ENCODE peak calls at places on chromosome 18, in eight cellular contexts. One of them, this sample, is unnamed.

GRCh38 chr18:21742323-21742687 is 1.7 kb downstream of the MIB1 start:
- DNase-seq in CD8-positive, alpha-beta T cell: no peak
- DNase-seq in 8988T: no peak
- DNase-seq in Peyer's patch: no peak
- DNase-seq in Calu3: no peak
- DNase-seq in brain microvascular endothelial cell: no peak
- DNase-seq in endodermal cell: no peak
- DNase-seq in putamen: no peak
- DNase-seq in this sample: no peak

GRCh38 chr18:48782381-48782841 is 168.4 kb downstream of the SMAD7 start:
- DNase-seq in CD8-positive, alpha-beta T cell: no peak
- DNase-seq in 8988T: no peak
- DNase-seq in Peyer's patch: no peak
- DNase-seq in Calu3: no peak
- DNase-seq in brain microvascular endothelial cell: no peak
- DNase-seq in endodermal cell: no peak
- DNase-seq in putamen: no peak
- DNase-seq in this sample: no peak

GRCh38 chr18:7908686-7909299 is 341.7 kb downstream of the PTPRM start:
- DNase-seq in CD8-positive, alpha-beta T cell: no peak
- DNase-seq in 8988T: no peak
- DNase-seq in Peyer's patch: no peak
- DNase-seq in Calu3: no peak
- DNase-seq in brain microvascular endothelial cell: no peak
- DNase-seq in endodermal cell: no peak
- DNase-seq in putamen: no peak
- DNase-seq in this sample: no peak

GRCh38 chr18:44778788-44779187 is 98.1 kb downstream of the SETBP1 start:
- DNase-seq in CD8-positive, alpha-beta T cell: no peak
- DNase-seq in 8988T: no peak
- DNase-seq in Peyer's patch: no peak
- DNase-seq in Calu3: no peak
- DNase-seq in brain microvascular endothelial cell: no peak
- DNase-seq in endodermal cell: no peak
- DNase-seq in putamen: no peak
- DNase-seq in this sample: no peak

GRCh38 chr18:23260932-23261590 is 125.8 kb downstream of the CABLES1 start:
- DNase-seq in CD8-positive, alpha-beta T cell: no peak
- DNase-seq in 8988T: no peak
- DNase-seq in Peyer's patch: no peak
- DNase-seq in Calu3: no peak
- DNase-seq in brain microvascular endothelial cell: no peak
- DNase-seq in endodermal cell: no peak
- DNase-seq in putamen: no peak
- DNase-seq in this sample: no peak

GRCh38 chr18:48514786-48515185 is 24.0 kb upstream of the CTIF start:
- DNase-seq in CD8-positive, alpha-beta T cell: no peak
- DNase-seq in 8988T: no peak
- DNase-seq in Peyer's patch: no peak
- DNase-seq in Calu3: no peak
- DNase-seq in brain microvascular endothelial cell: no peak
- DNase-seq in endodermal cell: no peak
- DNase-seq in putamen: peak
- DNase-seq in this sample: no peak

GRCh38 chr18:73060666-73061270 is 193.0 kb upstream of the NETO1 start:
- DNase-seq in CD8-positive, alpha-beta T cell: no peak
- DNase-seq in 8988T: no peak
- DNase-seq in Peyer's patch: no peak
- DNase-seq in Calu3: no peak
- DNase-seq in brain microvascular endothelial cell: peak
- DNase-seq in endodermal cell: no peak
- DNase-seq in putamen: no peak
- DNase-seq in this sample: no peak

GRCh38 chr18:28189400-28190239 is 12.7 kb upstream of the CDH2 start:
- DNase-seq in CD8-positive, alpha-beta T cell: no peak
- DNase-seq in 8988T: no peak
- DNase-seq in Peyer's patch: peak
- DNase-seq in Calu3: peak
- DNase-seq in brain microvascular endothelial cell: peak
- DNase-seq in endodermal cell: peak
- DNase-seq in putamen: no peak
- DNase-seq in this sample: peak

GRCh38 chr18:34929336-34929780 is 111.9 kb upstream of the MAPRE2 start:
- DNase-seq in CD8-positive, alpha-beta T cell: no peak
- DNase-seq in 8988T: no peak
- DNase-seq in Peyer's patch: no peak
- DNase-seq in Calu3: peak
- DNase-seq in brain microvascular endothelial cell: peak
- DNase-seq in endodermal cell: no peak
- DNase-seq in putamen: no peak
- DNase-seq in this sample: peak

GRCh38 chr18:76405761-76406356 is 89.2 kb downstream of the ZNF516 start:
- DNase-seq in CD8-positive, alpha-beta T cell: peak
- DNase-seq in 8988T: no peak
- DNase-seq in Peyer's patch: peak
- DNase-seq in Calu3: peak
- DNase-seq in brain microvascular endothelial cell: peak
- DNase-seq in endodermal cell: peak
- DNase-seq in putamen: no peak
- DNase-seq in this sample: no peak

GRCh38 chr18:77668219-77668618 is 418.6 kb downstream of the GALR1 start:
- DNase-seq in CD8-positive, alpha-beta T cell: no peak
- DNase-seq in 8988T: no peak
- DNase-seq in Peyer's patch: no peak
- DNase-seq in Calu3: no peak
- DNase-seq in brain microvascular endothelial cell: no peak
- DNase-seq in endodermal cell: no peak
- DNase-seq in putamen: no peak
- DNase-seq in this sample: no peak

GRCh38 chr18:71028285-71028762 is 739.5 kb downstream of the SOCS6 start:
- DNase-seq in CD8-positive, alpha-beta T cell: no peak
- DNase-seq in 8988T: no peak
- DNase-seq in Peyer's patch: no peak
- DNase-seq in Calu3: no peak
- DNase-seq in brain microvascular endothelial cell: no peak
- DNase-seq in endodermal cell: peak
- DNase-seq in putamen: no peak
- DNase-seq in this sample: no peak

GRCh38 chr18:48548404-48548771 is 9.6 kb downstream of the CTIF start:
- DNase-seq in CD8-positive, alpha-beta T cell: no peak
- DNase-seq in 8988T: no peak
- DNase-seq in Peyer's patch: no peak
- DNase-seq in Calu3: no peak
- DNase-seq in brain microvascular endothelial cell: no peak
- DNase-seq in endodermal cell: no peak
- DNase-seq in putamen: no peak
- DNase-seq in this sample: peak

GRCh38 chr18:67551146-67551545 is 34.6 kb upstream of the DSEL start:
- DNase-seq in CD8-positive, alpha-beta T cell: no peak
- DNase-seq in 8988T: no peak
- DNase-seq in Peyer's patch: no peak
- DNase-seq in Calu3: no peak
- DNase-seq in brain microvascular endothelial cell: no peak
- DNase-seq in endodermal cell: no peak
- DNase-seq in putamen: no peak
- DNase-seq in this sample: no peak

GRCh38 chr18:12384261-12384660 is 7.2 kb upstream of the AFG3L2 start:
- DNase-seq in CD8-positive, alpha-beta T cell: no peak
- DNase-seq in 8988T: no peak
- DNase-seq in Peyer's patch: no peak
- DNase-seq in Calu3: no peak
- DNase-seq in brain microvascular endothelial cell: no peak
- DNase-seq in endodermal cell: no peak
- DNase-seq in putamen: no peak
- DNase-seq in this sample: no peak

GRCh38 chr18:37449618-37450017 is 116.0 kb downstream of the CELF4 start:
- DNase-seq in CD8-positive, alpha-beta T cell: no peak
- DNase-seq in 8988T: no peak
- DNase-seq in Peyer's patch: no peak
- DNase-seq in Calu3: no peak
- DNase-seq in brain microvascular endothelial cell: no peak
- DNase-seq in endodermal cell: no peak
- DNase-seq in putamen: no peak
- DNase-seq in this sample: no peak

GRCh38 chr18:49613141-49613641 is 51.3 kb downstream of the LIPG start:
- DNase-seq in CD8-positive, alpha-beta T cell: no peak
- DNase-seq in 8988T: no peak
- DNase-seq in Peyer's patch: no peak
- DNase-seq in Calu3: no peak
- DNase-seq in brain microvascular endothelial cell: no peak
- DNase-seq in endodermal cell: peak
- DNase-seq in putamen: no peak
- DNase-seq in this sample: peak